ENCODE peak calls at places on chromosomes 7 and 10, in nine cellular contexts. One of them, this sample, is unnamed.

GRCh38 chr10:100872034-100872791 is 40.5 kb upstream of the SLF2 start:
- DNase-seq in AG08395: peak
- DNase-seq in caudate nucleus: no peak
- DNase-seq in MV-4-11: peak
- DNase-seq in NCI-H82: peak
- DNase-seq in T-helper 2 cell: no peak
- DNase-seq in foreskin fibroblast: no peak
- DNase-seq in fibroblast of the aortic adventitia: peak
- DNase-seq in gastrocnemius medialis: no peak
- DNase-seq in this sample: peak

GRCh38 chr7:4265676-4266075 is 416.4 kb upstream of the FOXK1 start:
- DNase-seq in AG08395: no peak
- DNase-seq in caudate nucleus: no peak
- DNase-seq in MV-4-11: no peak
- DNase-seq in NCI-H82: no peak
- DNase-seq in T-helper 2 cell: no peak
- DNase-seq in foreskin fibroblast: no peak
- DNase-seq in fibroblast of the aortic adventitia: no peak
- DNase-seq in gastrocnemius medialis: no peak
- DNase-seq in this sample: no peak

GRCh38 chr7:34530211-34530610 is 127.8 kb upstream of the NPSR1 start:
- DNase-seq in AG08395: no peak
- DNase-seq in caudate nucleus: no peak
- DNase-seq in MV-4-11: no peak
- DNase-seq in NCI-H82: no peak
- DNase-seq in T-helper 2 cell: no peak
- DNase-seq in foreskin fibroblast: no peak
- DNase-seq in fibroblast of the aortic adventitia: no peak
- DNase-seq in gastrocnemius medialis: no peak
- DNase-seq in this sample: no peak

GRCh38 chr7:101165958-101166602 is 711 bp upstream of the VGF start:
- DNase-seq in AG08395: no peak
- DNase-seq in caudate nucleus: no peak
- DNase-seq in MV-4-11: no peak
- DNase-seq in NCI-H82: peak
- DNase-seq in T-helper 2 cell: no peak
- DNase-seq in foreskin fibroblast: no peak
- DNase-seq in fibroblast of the aortic adventitia: no peak
- DNase-seq in gastrocnemius medialis: no peak
- DNase-seq in this sample: no peak

GRCh38 chr7:20798081-20798693 is 11.5 kb upstream of the SP8 start:
- DNase-seq in AG08395: peak
- DNase-seq in caudate nucleus: no peak
- DNase-seq in MV-4-11: no peak
- DNase-seq in NCI-H82: peak
- DNase-seq in T-helper 2 cell: no peak
- DNase-seq in foreskin fibroblast: no peak
- DNase-seq in fibroblast of the aortic adventitia: no peak
- DNase-seq in gastrocnemius medialis: no peak
- DNase-seq in this sample: peak

GRCh38 chr10:90635111-90635798 is 222.6 kb downstream of the HTR7 start:
- DNase-seq in AG08395: no peak
- DNase-seq in caudate nucleus: no peak
- DNase-seq in MV-4-11: no peak
- DNase-seq in NCI-H82: no peak
- DNase-seq in T-helper 2 cell: no peak
- DNase-seq in foreskin fibroblast: no peak
- DNase-seq in fibroblast of the aortic adventitia: peak
- DNase-seq in gastrocnemius medialis: no peak
- DNase-seq in this sample: no peak

GRCh38 chr10:17756557-17757208 is 4.7 kb downstream of the TMEM236 start:
- DNase-seq in AG08395: peak
- DNase-seq in caudate nucleus: no peak
- DNase-seq in MV-4-11: peak
- DNase-seq in NCI-H82: no peak
- DNase-seq in T-helper 2 cell: no peak
- DNase-seq in foreskin fibroblast: no peak
- DNase-seq in fibroblast of the aortic adventitia: peak
- DNase-seq in gastrocnemius medialis: no peak
- DNase-seq in this sample: no peak

GRCh38 chr7:32958046-32959025 is 1.1 kb downstream of the FKBP9 start:
- DNase-seq in AG08395: peak
- DNase-seq in caudate nucleus: no peak
- DNase-seq in MV-4-11: no peak
- DNase-seq in NCI-H82: peak
- DNase-seq in T-helper 2 cell: no peak
- DNase-seq in foreskin fibroblast: peak
- DNase-seq in fibroblast of the aortic adventitia: peak
- DNase-seq in gastrocnemius medialis: peak
- DNase-seq in this sample: peak

GRCh38 chr10:70943806-70944466 is 55.6 kb upstream of the PCBD1 start:
- DNase-seq in AG08395: no peak
- DNase-seq in caudate nucleus: no peak
- DNase-seq in MV-4-11: no peak
- DNase-seq in NCI-H82: no peak
- DNase-seq in T-helper 2 cell: no peak
- DNase-seq in foreskin fibroblast: no peak
- DNase-seq in fibroblast of the aortic adventitia: no peak
- DNase-seq in gastrocnemius medialis: no peak
- DNase-seq in this sample: no peak

GRCh38 chr10:11014671-11015141 is 3.0 kb upstream of the CELF2 start:
- DNase-seq in AG08395: no peak
- DNase-seq in caudate nucleus: no peak
- DNase-seq in MV-4-11: no peak
- DNase-seq in NCI-H82: no peak
- DNase-seq in T-helper 2 cell: no peak
- DNase-seq in foreskin fibroblast: peak
- DNase-seq in fibroblast of the aortic adventitia: no peak
- DNase-seq in gastrocnemius medialis: no peak
- DNase-seq in this sample: no peak

GRCh38 chr10:4981722-4982471 is 18.7 kb downstream of the AKR1C1 start:
- DNase-seq in AG08395: no peak
- DNase-seq in caudate nucleus: no peak
- DNase-seq in MV-4-11: no peak
- DNase-seq in NCI-H82: peak
- DNase-seq in T-helper 2 cell: no peak
- DNase-seq in foreskin fibroblast: peak
- DNase-seq in fibroblast of the aortic adventitia: peak
- DNase-seq in gastrocnemius medialis: peak
- DNase-seq in this sample: no peak

GRCh38 chr7:110718514-110719205 is 372.3 kb upstream of the LRRN3 start:
- DNase-seq in AG08395: no peak
- DNase-seq in caudate nucleus: no peak
- DNase-seq in MV-4-11: no peak
- DNase-seq in NCI-H82: peak
- DNase-seq in T-helper 2 cell: no peak
- DNase-seq in foreskin fibroblast: no peak
- DNase-seq in fibroblast of the aortic adventitia: no peak
- DNase-seq in gastrocnemius medialis: no peak
- DNase-seq in this sample: no peak

GRCh38 chr7:130270947-130271790 is 4.5 kb downstream of the CPA2 start:
- DNase-seq in AG08395: no peak
- DNase-seq in caudate nucleus: no peak
- DNase-seq in MV-4-11: no peak
- DNase-seq in NCI-H82: no peak
- DNase-seq in T-helper 2 cell: no peak
- DNase-seq in foreskin fibroblast: no peak
- DNase-seq in fibroblast of the aortic adventitia: no peak
- DNase-seq in gastrocnemius medialis: no peak
- DNase-seq in this sample: no peak

GRCh38 chr7:44460325-44460724 is 30.1 kb downstream of the NUDCD3 start:
- DNase-seq in AG08395: no peak
- DNase-seq in caudate nucleus: no peak
- DNase-seq in MV-4-11: peak
- DNase-seq in NCI-H82: no peak
- DNase-seq in T-helper 2 cell: peak
- DNase-seq in foreskin fibroblast: no peak
- DNase-seq in fibroblast of the aortic adventitia: no peak
- DNase-seq in gastrocnemius medialis: no peak
- DNase-seq in this sample: no peak

GRCh38 chr7:36285276-36285675 is 104.4 kb upstream of the ANLN start:
- DNase-seq in AG08395: no peak
- DNase-seq in caudate nucleus: no peak
- DNase-seq in MV-4-11: no peak
- DNase-seq in NCI-H82: no peak
- DNase-seq in T-helper 2 cell: no peak
- DNase-seq in foreskin fibroblast: no peak
- DNase-seq in fibroblast of the aortic adventitia: no peak
- DNase-seq in gastrocnemius medialis: peak
- DNase-seq in this sample: no peak

GRCh38 chr7:24504040-24504439 is 69.2 kb upstream of the PALS2 start:
- DNase-seq in AG08395: no peak
- DNase-seq in caudate nucleus: no peak
- DNase-seq in MV-4-11: no peak
- DNase-seq in NCI-H82: no peak
- DNase-seq in T-helper 2 cell: no peak
- DNase-seq in foreskin fibroblast: no peak
- DNase-seq in fibroblast of the aortic adventitia: no peak
- DNase-seq in gastrocnemius medialis: no peak
- DNase-seq in this sample: no peak

GRCh38 chr7:596819-597182 is 77.2 kb upstream of the PDGFA start:
- DNase-seq in AG08395: no peak
- DNase-seq in caudate nucleus: no peak
- DNase-seq in MV-4-11: no peak
- DNase-seq in NCI-H82: no peak
- DNase-seq in T-helper 2 cell: no peak
- DNase-seq in foreskin fibroblast: no peak
- DNase-seq in fibroblast of the aortic adventitia: no peak
- DNase-seq in gastrocnemius medialis: no peak
- DNase-seq in this sample: no peak

GRCh38 chr10:55629792-55630490 is 731.1 kb downstream of the ZWINT start:
- DNase-seq in AG08395: peak
- DNase-seq in caudate nucleus: no peak
- DNase-seq in MV-4-11: peak
- DNase-seq in NCI-H82: peak
- DNase-seq in T-helper 2 cell: no peak
- DNase-seq in foreskin fibroblast: no peak
- DNase-seq in fibroblast of the aortic adventitia: no peak
- DNase-seq in gastrocnemius medialis: no peak
- DNase-seq in this sample: peak

GRCh38 chr7:78510580-78511188 is 712.1 kb downstream of the PHTF2 start:
- DNase-seq in AG08395: peak
- DNase-seq in caudate nucleus: no peak
- DNase-seq in MV-4-11: peak
- DNase-seq in NCI-H82: peak
- DNase-seq in T-helper 2 cell: no peak
- DNase-seq in foreskin fibroblast: peak
- DNase-seq in fibroblast of the aortic adventitia: peak
- DNase-seq in gastrocnemius medialis: no peak
- DNase-seq in this sample: peak

GRCh38 chr7:82851126-82851525 is 311.6 kb downstream of the PCLO start:
- DNase-seq in AG08395: no peak
- DNase-seq in caudate nucleus: no peak
- DNase-seq in MV-4-11: no peak
- DNase-seq in NCI-H82: no peak
- DNase-seq in T-helper 2 cell: no peak
- DNase-seq in foreskin fibroblast: no peak
- DNase-seq in fibroblast of the aortic adventitia: no peak
- DNase-seq in gastrocnemius medialis: no peak
- DNase-seq in this sample: no peak

GRCh38 chr10:91034494-91035157 is 113.7 kb upstream of the ANKRD1 start:
- DNase-seq in AG08395: peak
- DNase-seq in caudate nucleus: no peak
- DNase-seq in MV-4-11: peak
- DNase-seq in NCI-H82: no peak
- DNase-seq in T-helper 2 cell: no peak
- DNase-seq in foreskin fibroblast: peak
- DNase-seq in fibroblast of the aortic adventitia: peak
- DNase-seq in gastrocnemius medialis: peak
- DNase-seq in this sample: peak

GRCh38 chr7:80346704-80347103 is 165.2 kb downstream of the GNAT3 start:
- DNase-seq in AG08395: no peak
- DNase-seq in caudate nucleus: no peak
- DNase-seq in MV-4-11: no peak
- DNase-seq in NCI-H82: no peak
- DNase-seq in T-helper 2 cell: no peak
- DNase-seq in foreskin fibroblast: no peak
- DNase-seq in fibroblast of the aortic adventitia: peak
- DNase-seq in gastrocnemius medialis: no peak
- DNase-seq in this sample: peak

GRCh38 chr7:13851756-13852155 is 137.7 kb downstream of the ETV1 start:
- DNase-seq in AG08395: peak
- DNase-seq in caudate nucleus: no peak
- DNase-seq in MV-4-11: no peak
- DNase-seq in NCI-H82: peak
- DNase-seq in T-helper 2 cell: no peak
- DNase-seq in foreskin fibroblast: peak
- DNase-seq in fibroblast of the aortic adventitia: no peak
- DNase-seq in gastrocnemius medialis: no peak
- DNase-seq in this sample: no peak

GRCh38 chr7:33794419-33794818 is 110.9 kb upstream of the BMPER start:
- DNase-seq in AG08395: no peak
- DNase-seq in caudate nucleus: no peak
- DNase-seq in MV-4-11: no peak
- DNase-seq in NCI-H82: no peak
- DNase-seq in T-helper 2 cell: no peak
- DNase-seq in foreskin fibroblast: no peak
- DNase-seq in fibroblast of the aortic adventitia: no peak
- DNase-seq in gastrocnemius medialis: no peak
- DNase-seq in this sample: no peak

GRCh38 chr7:36406156-36406555 is 16.5 kb downstream of the ANLN start:
- DNase-seq in AG08395: no peak
- DNase-seq in caudate nucleus: peak
- DNase-seq in MV-4-11: no peak
- DNase-seq in NCI-H82: no peak
- DNase-seq in T-helper 2 cell: no peak
- DNase-seq in foreskin fibroblast: no peak
- DNase-seq in fibroblast of the aortic adventitia: peak
- DNase-seq in gastrocnemius medialis: no peak
- DNase-seq in this sample: no peak

GRCh38 chr10:132407846-132408278 is 10.9 kb downstream of the PWWP2B start:
- DNase-seq in AG08395: peak
- DNase-seq in caudate nucleus: no peak
- DNase-seq in MV-4-11: no peak
- DNase-seq in NCI-H82: no peak
- DNase-seq in T-helper 2 cell: no peak
- DNase-seq in foreskin fibroblast: no peak
- DNase-seq in fibroblast of the aortic adventitia: no peak
- DNase-seq in gastrocnemius medialis: no peak
- DNase-seq in this sample: peak

GRCh38 chr7:14270099-14270498 is 280.6 kb upstream of the ETV1 start:
- DNase-seq in AG08395: no peak
- DNase-seq in caudate nucleus: no peak
- DNase-seq in MV-4-11: no peak
- DNase-seq in NCI-H82: no peak
- DNase-seq in T-helper 2 cell: no peak
- DNase-seq in foreskin fibroblast: no peak
- DNase-seq in fibroblast of the aortic adventitia: no peak
- DNase-seq in gastrocnemius medialis: no peak
- DNase-seq in this sample: no peak

GRCh38 chr7:32515890-32516550 is 20.7 kb downstream of the AVL9 start:
- DNase-seq in AG08395: no peak
- DNase-seq in caudate nucleus: no peak
- DNase-seq in MV-4-11: peak
- DNase-seq in NCI-H82: no peak
- DNase-seq in T-helper 2 cell: no peak
- DNase-seq in foreskin fibroblast: no peak
- DNase-seq in fibroblast of the aortic adventitia: no peak
- DNase-seq in gastrocnemius medialis: no peak
- DNase-seq in this sample: no peak

GRCh38 chr7:936131-937054 is 18.1 kb downstream of the ADAP1 start:
- DNase-seq in AG08395: peak
- DNase-seq in caudate nucleus: no peak
- DNase-seq in MV-4-11: peak
- DNase-seq in NCI-H82: no peak
- DNase-seq in T-helper 2 cell: no peak
- DNase-seq in foreskin fibroblast: no peak
- DNase-seq in fibroblast of the aortic adventitia: peak
- DNase-seq in gastrocnemius medialis: no peak
- DNase-seq in this sample: no peak

GRCh38 chr10:113493195-113493594 is 59.7 kb upstream of the HABP2 start:
- DNase-seq in AG08395: peak
- DNase-seq in caudate nucleus: no peak
- DNase-seq in MV-4-11: no peak
- DNase-seq in NCI-H82: no peak
- DNase-seq in T-helper 2 cell: no peak
- DNase-seq in foreskin fibroblast: peak
- DNase-seq in fibroblast of the aortic adventitia: no peak
- DNase-seq in gastrocnemius medialis: no peak
- DNase-seq in this sample: peak

GRCh38 chr10:124318811-124319210 is 99.9 kb downstream of the OAT start:
- DNase-seq in AG08395: no peak
- DNase-seq in caudate nucleus: no peak
- DNase-seq in MV-4-11: no peak
- DNase-seq in NCI-H82: no peak
- DNase-seq in T-helper 2 cell: no peak
- DNase-seq in foreskin fibroblast: no peak
- DNase-seq in fibroblast of the aortic adventitia: no peak
- DNase-seq in gastrocnemius medialis: no peak
- DNase-seq in this sample: no peak